ENCODE peak calls at places on chromosomes 16 and 17, in four cellular contexts. One of them, this sample, is unnamed. For H3K9me3, the result is how much of the 10 kb centered on the place peaks cover.

GRCh38 chr16:50565428-50565827 is 17.2 kb downstream of the NKD1 start:
- DNase-seq in tibial nerve: no peak
- DNase-seq in CD8-positive, alpha-beta memory T cell: no peak
- DNase-seq in neural progenitor cell: no peak
- DNase-seq in this sample: no peak

GRCh38 chr16:2156025-2156848 is 655 bp downstream of the TRAF7 start:
- DNase-seq in tibial nerve: no peak
- DNase-seq in CD8-positive, alpha-beta memory T cell: no peak
- DNase-seq in neural progenitor cell: peak
- DNase-seq in this sample: no peak

GRCh38 chr17:78883533-78884131 is 19.4 kb downstream of the CEP295NL start:
- DNase-seq in tibial nerve: peak
- DNase-seq in CD8-positive, alpha-beta memory T cell: no peak
- DNase-seq in neural progenitor cell: peak
- DNase-seq in this sample: no peak

GRCh38 chr17:7929158-7930029 is at the start of gene KCNAB3:
- DNase-seq in tibial nerve: no peak
- DNase-seq in CD8-positive, alpha-beta memory T cell: peak
- DNase-seq in neural progenitor cell: peak
- DNase-seq in this sample: peak

GRCh38 chr17:81651692-81652091 is 4.7 kb downstream of the PDE6G start:
- DNase-seq in tibial nerve: no peak
- DNase-seq in CD8-positive, alpha-beta memory T cell: no peak
- DNase-seq in neural progenitor cell: no peak
- DNase-seq in this sample: no peak

GRCh38 chr17:13266596-13266995 is 248.8 kb upstream of the ELAC2 start:
- DNase-seq in tibial nerve: no peak
- DNase-seq in CD8-positive, alpha-beta memory T cell: no peak
- DNase-seq in neural progenitor cell: no peak
- DNase-seq in this sample: no peak

GRCh38 chr17:29180788-29181160 is 576 bp upstream of the MYO18A start:
- DNase-seq in tibial nerve: no peak
- DNase-seq in CD8-positive, alpha-beta memory T cell: no peak
- DNase-seq in neural progenitor cell: no peak
- DNase-seq in this sample: no peak

GRCh38 chr17:29108806-29109476 is 66.0 kb downstream of the PIPOX start:
- DNase-seq in tibial nerve: no peak
- DNase-seq in CD8-positive, alpha-beta memory T cell: no peak
- DNase-seq in neural progenitor cell: no peak
- DNase-seq in this sample: no peak

GRCh38 chr16:56370836-56371235 is 54.5 kb downstream of the AMFR start:
- DNase-seq in tibial nerve: no peak
- DNase-seq in CD8-positive, alpha-beta memory T cell: no peak
- DNase-seq in neural progenitor cell: no peak
- DNase-seq in this sample: no peak

GRCh38 chr16:87853411-87854052 is 15.8 kb downstream of the SLC7A5 start:
- DNase-seq in tibial nerve: peak
- DNase-seq in CD8-positive, alpha-beta memory T cell: peak
- DNase-seq in neural progenitor cell: peak
- DNase-seq in this sample: peak

GRCh38 chr17:2123467-2124251 is 68.8 kb downstream of the HIC1 start:
- DNase-seq in tibial nerve: no peak
- DNase-seq in CD8-positive, alpha-beta memory T cell: no peak
- DNase-seq in neural progenitor cell: peak
- DNase-seq in this sample: no peak

GRCh38 chr17:49926886-49927285 is 42.1 kb upstream of the DLX4 start:
- DNase-seq in tibial nerve: no peak
- DNase-seq in CD8-positive, alpha-beta memory T cell: no peak
- DNase-seq in neural progenitor cell: no peak
- DNase-seq in this sample: no peak

GRCh38 chr17:7479389-7480192 is at the start of gene ZBTB4:
- DNase-seq in tibial nerve: no peak
- DNase-seq in CD8-positive, alpha-beta memory T cell: peak
- DNase-seq in neural progenitor cell: peak
- DNase-seq in this sample: peak

GRCh38 chr17:16814439-16814838 is 124.4 kb downstream of the CCDC144A start:
- DNase-seq in tibial nerve: no peak
- DNase-seq in CD8-positive, alpha-beta memory T cell: no peak
- DNase-seq in neural progenitor cell: no peak
- DNase-seq in this sample: no peak

GRCh38 chr16:66681676-66682075 is 14.9 kb downstream of the CMTM4 start:
- DNase-seq in tibial nerve: no peak
- DNase-seq in CD8-positive, alpha-beta memory T cell: no peak
- DNase-seq in neural progenitor cell: no peak
- DNase-seq in this sample: no peak

GRCh38 chr16:79713609-79714309 is 113.2 kb upstream of the MAF start:
- DNase-seq in tibial nerve: no peak
- DNase-seq in CD8-positive, alpha-beta memory T cell: no peak
- DNase-seq in neural progenitor cell: no peak
- DNase-seq in this sample: no peak

GRCh38 chr17:80688994-80689635 is 144.5 kb downstream of the RPTOR start:
- DNase-seq in tibial nerve: no peak
- DNase-seq in CD8-positive, alpha-beta memory T cell: no peak
- DNase-seq in neural progenitor cell: no peak
- DNase-seq in this sample: no peak

GRCh38 chr17:67854378-67854777 is 29.1 kb downstream of the BPTF start:
- DNase-seq in tibial nerve: no peak
- DNase-seq in CD8-positive, alpha-beta memory T cell: no peak
- DNase-seq in neural progenitor cell: no peak
- DNase-seq in this sample: no peak

GRCh38 chr16:7038475-7038874 is 294.2 kb upstream of the RBFOX1 start:
- DNase-seq in tibial nerve: no peak
- DNase-seq in CD8-positive, alpha-beta memory T cell: no peak
- DNase-seq in neural progenitor cell: no peak
- DNase-seq in this sample: no peak

GRCh38 chr17:65170839-65171238 is 33.7 kb downstream of the RGS9 start:
- DNase-seq in tibial nerve: no peak
- DNase-seq in CD8-positive, alpha-beta memory T cell: no peak
- DNase-seq in neural progenitor cell: no peak
- DNase-seq in this sample: no peak

GRCh38 chr17:78357177-78357586 is 2.7 kb downstream of the SOCS3 start:
- DNase-seq in tibial nerve: no peak
- DNase-seq in CD8-positive, alpha-beta memory T cell: no peak
- DNase-seq in neural progenitor cell: no peak
- DNase-seq in this sample: no peak

GRCh38 chr17:63854709-63855108 is 12.2 kb upstream of the SMARCD2 start:
- DNase-seq in tibial nerve: no peak
- DNase-seq in CD8-positive, alpha-beta memory T cell: no peak
- DNase-seq in neural progenitor cell: no peak
- DNase-seq in this sample: no peak

GRCh38 chr17:33464669-33465275 is 171.7 kb upstream of the ASIC2 start:
- DNase-seq in tibial nerve: no peak
- DNase-seq in CD8-positive, alpha-beta memory T cell: no peak
- DNase-seq in neural progenitor cell: no peak
- DNase-seq in this sample: no peak

GRCh38 chr16:87407511-87408112 is 15.5 kb downstream of the MAP1LC3B start:
- DNase-seq in tibial nerve: no peak
- DNase-seq in CD8-positive, alpha-beta memory T cell: no peak
- DNase-seq in neural progenitor cell: no peak
- DNase-seq in this sample: no peak

GRCh38 chr16:529012-529575 is 1.6 kb downstream of the CAPN15 start:
- DNase-seq in tibial nerve: no peak
- DNase-seq in CD8-positive, alpha-beta memory T cell: peak
- DNase-seq in neural progenitor cell: no peak
- DNase-seq in this sample: no peak

GRCh38 chr17:40779181-40779909 is 3.0 kb downstream of the KRT27 start:
- DNase-seq in tibial nerve: no peak
- DNase-seq in CD8-positive, alpha-beta memory T cell: no peak
- DNase-seq in neural progenitor cell: no peak
- DNase-seq in this sample: no peak

GRCh38 chr16:15948532-15949209 is 745 bp upstream of the ABCC1 start:
- DNase-seq in tibial nerve: no peak
- DNase-seq in CD8-positive, alpha-beta memory T cell: peak
- DNase-seq in neural progenitor cell: no peak
- DNase-seq in this sample: no peak

GRCh38 chr16:3610698-3611144 is 685 bp downstream of the SLX4 start:
- DNase-seq in tibial nerve: no peak
- DNase-seq in CD8-positive, alpha-beta memory T cell: no peak
- DNase-seq in neural progenitor cell: no peak
- DNase-seq in this sample: no peak

GRCh38 chr16:5595849-5596248 is 498.3 kb upstream of the EEF2KMT start:
- DNase-seq in tibial nerve: no peak
- DNase-seq in CD8-positive, alpha-beta memory T cell: no peak
- DNase-seq in neural progenitor cell: no peak
- DNase-seq in this sample: no peak
- H3K9me3 ChIP-seq in tibial nerve: under half
- H3K9me3 ChIP-seq in CD8-positive, alpha-beta memory T cell: under half
- H3K9me3 ChIP-seq in neural progenitor cell: under half
- H3K9me3 ChIP-seq in this sample: under half

GRCh38 chr17:82941021-82942001 is 101.5 kb upstream of the ZNF750 start:
- DNase-seq in tibial nerve: no peak
- DNase-seq in CD8-positive, alpha-beta memory T cell: no peak
- DNase-seq in neural progenitor cell: no peak
- DNase-seq in this sample: no peak

GRCh38 chr17:82943751-82944150 is 103.9 kb upstream of the ZNF750 start:
- DNase-seq in tibial nerve: no peak
- DNase-seq in CD8-positive, alpha-beta memory T cell: no peak
- DNase-seq in neural progenitor cell: no peak
- DNase-seq in this sample: no peak

GRCh38 chr17:82942166-82943130 is 102.6 kb upstream of the ZNF750 start:
- DNase-seq in tibial nerve: no peak
- DNase-seq in CD8-positive, alpha-beta memory T cell: no peak
- DNase-seq in neural progenitor cell: no peak
- DNase-seq in this sample: no peak

GRCh38 chr17:82944990-82945389 is 105.2 kb upstream of the ZNF750 start:
- DNase-seq in tibial nerve: no peak
- DNase-seq in CD8-positive, alpha-beta memory T cell: no peak
- DNase-seq in neural progenitor cell: no peak
- DNase-seq in this sample: no peak

GRCh38 chr17:82943339-82943738 is 103.5 kb upstream of the ZNF750 start:
- DNase-seq in tibial nerve: no peak
- DNase-seq in CD8-positive, alpha-beta memory T cell: no peak
- DNase-seq in neural progenitor cell: no peak
- DNase-seq in this sample: no peak
- H3K9me3 ChIP-seq in tibial nerve: half or more
- H3K9me3 ChIP-seq in CD8-positive, alpha-beta memory T cell: under half
- H3K9me3 ChIP-seq in neural progenitor cell: under half
- H3K9me3 ChIP-seq in this sample: under half

DNA sequence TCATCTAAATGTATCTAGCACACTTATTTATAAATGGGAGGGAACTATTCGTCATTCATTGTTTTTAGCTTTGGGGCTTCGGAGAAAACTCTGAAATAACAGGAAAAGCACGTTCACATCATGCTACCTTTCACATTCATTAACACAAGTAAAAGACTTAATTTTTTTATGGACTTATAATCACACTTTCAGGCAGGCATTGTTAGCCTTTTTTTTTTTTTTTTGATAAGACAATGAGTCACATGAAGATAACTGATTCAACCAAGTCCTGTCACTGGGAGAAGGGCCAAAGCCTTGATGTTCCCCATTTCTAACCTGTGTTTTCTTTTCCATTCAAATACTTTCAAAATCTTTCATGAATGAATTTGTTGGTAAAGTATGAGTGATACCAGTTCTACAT is 631.3 kb upstream of the CA10 start:
- DNase-seq in tibial nerve: no peak
- DNase-seq in CD8-positive, alpha-beta memory T cell: no peak
- DNase-seq in neural progenitor cell: no peak
- DNase-seq in this sample: no peak
- H3K9me3 ChIP-seq in tibial nerve: under half
- H3K9me3 ChIP-seq in CD8-positive, alpha-beta memory T cell: under half
- H3K9me3 ChIP-seq in neural progenitor cell: under half
- H3K9me3 ChIP-seq in this sample: under half

DNA sequence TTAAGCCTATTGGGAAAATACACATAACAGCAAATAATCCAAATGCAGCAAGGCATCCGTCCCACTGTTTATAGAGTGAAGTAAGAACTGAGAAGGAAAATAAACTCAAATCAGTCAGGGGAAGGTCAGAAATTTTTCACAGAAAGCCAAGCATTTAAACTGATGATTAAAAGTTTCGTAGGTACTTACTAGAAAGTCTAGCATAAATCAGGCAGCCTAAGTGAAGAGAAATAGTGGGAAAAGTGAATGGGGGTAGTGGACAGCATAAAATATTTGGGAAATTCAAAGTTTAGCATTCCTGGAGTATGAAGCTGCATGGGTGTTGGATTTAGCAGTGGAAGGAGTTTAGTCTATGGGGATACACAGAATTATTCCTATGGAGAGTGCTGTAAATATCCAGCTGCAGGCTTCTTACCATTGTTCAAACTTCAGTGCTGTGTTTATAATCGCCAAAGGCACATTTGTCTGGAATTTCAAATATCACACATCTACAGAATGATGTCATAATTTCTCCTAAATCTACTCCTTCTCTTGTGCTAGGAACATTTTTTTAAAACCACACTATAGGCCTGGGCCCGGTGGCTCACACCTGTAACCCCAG is 1131.1 kb upstream of the GOT2 start:
- DNase-seq in tibial nerve: no peak
- DNase-seq in CD8-positive, alpha-beta memory T cell: no peak
- DNase-seq in neural progenitor cell: no peak
- DNase-seq in this sample: no peak
- H3K9me3 ChIP-seq in tibial nerve: under half
- H3K9me3 ChIP-seq in CD8-positive, alpha-beta memory T cell: under half
- H3K9me3 ChIP-seq in neural progenitor cell: under half
- H3K9me3 ChIP-seq in this sample: under half

GRCh38 chr17:56762144-56762543 is 71.6 kb downstream of the C17orf67 start:
- DNase-seq in tibial nerve: no peak
- DNase-seq in CD8-positive, alpha-beta memory T cell: no peak
- DNase-seq in neural progenitor cell: no peak
- DNase-seq in this sample: no peak
- H3K9me3 ChIP-seq in tibial nerve: under half
- H3K9me3 ChIP-seq in CD8-positive, alpha-beta memory T cell: under half
- H3K9me3 ChIP-seq in neural progenitor cell: under half
- H3K9me3 ChIP-seq in this sample: under half